ENCODE peak calls at places on chromosomes 3 and 15, in eight cellular contexts. One of them, this sample, is unnamed. For H3K36me3, the result is how much of the 10 kb centered on the place peaks cover.

GRCh38 chr3:39419697-39420293 is 13.3 kb downstream of the RPSA start:
- DNase-seq in aorta: no peak
- DNase-seq in gastrocnemius medialis: no peak
- DNase-seq in SJSA1: no peak
- DNase-seq in BJ: no peak
- DNase-seq in PC-3: no peak
- DNase-seq in CD4-positive, CD25-positive, alpha-beta regulatory T cell: no peak
- DNase-seq in neuronal stem cell: no peak
- DNase-seq in this sample: no peak

GRCh38 chr3:160278210-160278609 is 53.0 kb downstream of the C3orf80 start:
- DNase-seq in neuronal stem cell: no peak
- DNase-seq in CD4-positive, CD25-positive, alpha-beta regulatory T cell: no peak
- DNase-seq in PC-3: no peak
- DNase-seq in gastrocnemius medialis: no peak
- DNase-seq in BJ: no peak
- DNase-seq in aorta: no peak
- DNase-seq in SJSA1: no peak
- DNase-seq in this sample: no peak

GRCh38 chr3:64462203-64463120 is 225.3 kb downstream of the ADAMTS9 start:
- DNase-seq in neuronal stem cell: no peak
- DNase-seq in BJ: peak
- DNase-seq in gastrocnemius medialis: no peak
- DNase-seq in SJSA1: peak
- DNase-seq in PC-3: no peak
- DNase-seq in aorta: no peak
- DNase-seq in CD4-positive, CD25-positive, alpha-beta regulatory T cell: no peak
- DNase-seq in this sample: no peak

GRCh38 chr3:113495035-113495434 is 19.9 kb downstream of the SPICE1 start:
- DNase-seq in gastrocnemius medialis: no peak
- DNase-seq in aorta: no peak
- DNase-seq in CD4-positive, CD25-positive, alpha-beta regulatory T cell: peak
- DNase-seq in PC-3: peak
- DNase-seq in neuronal stem cell: no peak
- DNase-seq in BJ: no peak
- DNase-seq in SJSA1: peak
- DNase-seq in this sample: no peak

GRCh38 chr3:59820352-59820934 is 770.6 kb upstream of the CFAP20DC start:
- DNase-seq in PC-3: peak
- DNase-seq in gastrocnemius medialis: no peak
- DNase-seq in CD4-positive, CD25-positive, alpha-beta regulatory T cell: no peak
- DNase-seq in neuronal stem cell: no peak
- DNase-seq in aorta: no peak
- DNase-seq in SJSA1: peak
- DNase-seq in BJ: no peak
- DNase-seq in this sample: no peak

GRCh38 chr3:128081226-128081625 is 29.0 kb downstream of the SEC61A1 start:
- DNase-seq in gastrocnemius medialis: no peak
- DNase-seq in neuronal stem cell: no peak
- DNase-seq in BJ: no peak
- DNase-seq in aorta: no peak
- DNase-seq in PC-3: no peak
- DNase-seq in SJSA1: no peak
- DNase-seq in CD4-positive, CD25-positive, alpha-beta regulatory T cell: no peak
- DNase-seq in this sample: no peak

GRCh38 chr3:193711964-193712598 is 119.1 kb downstream of the OPA1 start:
- DNase-seq in aorta: no peak
- DNase-seq in BJ: no peak
- DNase-seq in SJSA1: no peak
- DNase-seq in CD4-positive, CD25-positive, alpha-beta regulatory T cell: no peak
- DNase-seq in neuronal stem cell: peak
- DNase-seq in PC-3: peak
- DNase-seq in gastrocnemius medialis: no peak
- DNase-seq in this sample: no peak

GRCh38 chr3:83740504-83740903 is 1218.3 kb upstream of the CADM2 start:
- DNase-seq in gastrocnemius medialis: no peak
- DNase-seq in CD4-positive, CD25-positive, alpha-beta regulatory T cell: no peak
- DNase-seq in aorta: no peak
- DNase-seq in neuronal stem cell: no peak
- DNase-seq in PC-3: no peak
- DNase-seq in BJ: no peak
- DNase-seq in SJSA1: no peak
- DNase-seq in this sample: no peak

GRCh38 chr15:31266712-31267111 is 59.9 kb upstream of the KLF13 start:
- DNase-seq in gastrocnemius medialis: no peak
- DNase-seq in SJSA1: no peak
- DNase-seq in aorta: no peak
- DNase-seq in PC-3: no peak
- DNase-seq in CD4-positive, CD25-positive, alpha-beta regulatory T cell: no peak
- DNase-seq in BJ: no peak
- DNase-seq in neuronal stem cell: no peak
- DNase-seq in this sample: no peak

GRCh38 chr15:68484696-68485400 is 52.9 kb upstream of the ITGA11 start:
- DNase-seq in PC-3: no peak
- DNase-seq in CD4-positive, CD25-positive, alpha-beta regulatory T cell: no peak
- DNase-seq in aorta: peak
- DNase-seq in BJ: peak
- DNase-seq in neuronal stem cell: no peak
- DNase-seq in SJSA1: peak
- DNase-seq in gastrocnemius medialis: no peak
- DNase-seq in this sample: no peak

GRCh38 chr3:64133272-64133671 is 92.0 kb downstream of the PRICKLE2 start:
- DNase-seq in gastrocnemius medialis: no peak
- DNase-seq in neuronal stem cell: no peak
- DNase-seq in BJ: no peak
- DNase-seq in PC-3: no peak
- DNase-seq in CD4-positive, CD25-positive, alpha-beta regulatory T cell: no peak
- DNase-seq in aorta: no peak
- DNase-seq in SJSA1: no peak
- DNase-seq in this sample: no peak

GRCh38 chr15:67762610-67763368 is 62.5 kb upstream of the SKOR1 start:
- DNase-seq in SJSA1: peak
- DNase-seq in aorta: no peak
- DNase-seq in CD4-positive, CD25-positive, alpha-beta regulatory T cell: no peak
- DNase-seq in BJ: peak
- DNase-seq in neuronal stem cell: no peak
- DNase-seq in PC-3: no peak
- DNase-seq in gastrocnemius medialis: no peak
- DNase-seq in this sample: no peak

GRCh38 chr15:48868549-48868948 is 9.4 kb upstream of the EID1 start:
- DNase-seq in CD4-positive, CD25-positive, alpha-beta regulatory T cell: no peak
- DNase-seq in BJ: peak
- DNase-seq in SJSA1: peak
- DNase-seq in gastrocnemius medialis: no peak
- DNase-seq in neuronal stem cell: no peak
- DNase-seq in aorta: no peak
- DNase-seq in PC-3: peak
- DNase-seq in this sample: no peak

GRCh38 chr15:81117136-81117535 is 16.9 kb upstream of the CFAP161 start:
- DNase-seq in BJ: no peak
- DNase-seq in PC-3: no peak
- DNase-seq in SJSA1: no peak
- DNase-seq in gastrocnemius medialis: no peak
- DNase-seq in neuronal stem cell: no peak
- DNase-seq in aorta: no peak
- DNase-seq in CD4-positive, CD25-positive, alpha-beta regulatory T cell: no peak
- DNase-seq in this sample: no peak

GRCh38 chr3:97232635-97233034 is 418.2 kb downstream of the EPHA6 start:
- DNase-seq in BJ: no peak
- DNase-seq in neuronal stem cell: no peak
- DNase-seq in CD4-positive, CD25-positive, alpha-beta regulatory T cell: no peak
- DNase-seq in SJSA1: peak
- DNase-seq in gastrocnemius medialis: no peak
- DNase-seq in aorta: no peak
- DNase-seq in PC-3: peak
- DNase-seq in this sample: no peak

GRCh38 chr15:57861805-57862586 is 155.5 kb downstream of the POLR2M start:
- DNase-seq in neuronal stem cell: no peak
- DNase-seq in CD4-positive, CD25-positive, alpha-beta regulatory T cell: no peak
- DNase-seq in gastrocnemius medialis: no peak
- DNase-seq in PC-3: peak
- DNase-seq in SJSA1: no peak
- DNase-seq in aorta: no peak
- DNase-seq in BJ: peak
- DNase-seq in this sample: no peak

GRCh38 chr15:74174216-74174965 is 881 bp downstream of the ISLR start:
- DNase-seq in BJ: no peak
- DNase-seq in PC-3: no peak
- DNase-seq in aorta: peak
- DNase-seq in SJSA1: no peak
- DNase-seq in CD4-positive, CD25-positive, alpha-beta regulatory T cell: no peak
- DNase-seq in gastrocnemius medialis: no peak
- DNase-seq in neuronal stem cell: no peak
- DNase-seq in this sample: peak

GRCh38 chr3:112789787-112790186 is 56.9 kb downstream of the CD200R1L start:
- DNase-seq in CD4-positive, CD25-positive, alpha-beta regulatory T cell: no peak
- DNase-seq in neuronal stem cell: no peak
- DNase-seq in BJ: no peak
- DNase-seq in SJSA1: no peak
- DNase-seq in aorta: no peak
- DNase-seq in PC-3: peak
- DNase-seq in gastrocnemius medialis: no peak
- DNase-seq in this sample: no peak

GRCh38 chr15:62301993-62302665 is 137.0 kb upstream of the C2CD4B start:
- DNase-seq in SJSA1: no peak
- DNase-seq in aorta: no peak
- DNase-seq in neuronal stem cell: no peak
- DNase-seq in BJ: no peak
- DNase-seq in gastrocnemius medialis: no peak
- DNase-seq in CD4-positive, CD25-positive, alpha-beta regulatory T cell: no peak
- DNase-seq in PC-3: no peak
- DNase-seq in this sample: no peak

GRCh38 chr3:129962600-129962999 is 11.9 kb upstream of the TRH start:
- DNase-seq in neuronal stem cell: no peak
- DNase-seq in aorta: no peak
- DNase-seq in SJSA1: no peak
- DNase-seq in PC-3: no peak
- DNase-seq in CD4-positive, CD25-positive, alpha-beta regulatory T cell: no peak
- DNase-seq in gastrocnemius medialis: no peak
- DNase-seq in BJ: no peak
- DNase-seq in this sample: no peak

GRCh38 chr3:23676093-23676492 is 129.7 kb upstream of the UBE2E1 start:
- DNase-seq in aorta: no peak
- DNase-seq in BJ: no peak
- DNase-seq in PC-3: peak
- DNase-seq in SJSA1: no peak
- DNase-seq in gastrocnemius medialis: no peak
- DNase-seq in CD4-positive, CD25-positive, alpha-beta regulatory T cell: no peak
- DNase-seq in neuronal stem cell: no peak
- DNase-seq in this sample: no peak

GRCh38 chr3:76990606-76991005 is 49.3 kb upstream of the ROBO2 start:
- DNase-seq in PC-3: no peak
- DNase-seq in SJSA1: no peak
- DNase-seq in neuronal stem cell: no peak
- DNase-seq in CD4-positive, CD25-positive, alpha-beta regulatory T cell: no peak
- DNase-seq in BJ: no peak
- DNase-seq in gastrocnemius medialis: no peak
- DNase-seq in aorta: no peak
- DNase-seq in this sample: peak

GRCh38 chr3:173943264-173943663 is 545.7 kb downstream of the NLGN1 start:
- DNase-seq in gastrocnemius medialis: no peak
- DNase-seq in BJ: no peak
- DNase-seq in CD4-positive, CD25-positive, alpha-beta regulatory T cell: no peak
- DNase-seq in neuronal stem cell: no peak
- DNase-seq in PC-3: no peak
- DNase-seq in aorta: no peak
- DNase-seq in SJSA1: no peak
- DNase-seq in this sample: no peak

GRCh38 chr3:173939319-173939718 is 541.8 kb downstream of the NLGN1 start:
- DNase-seq in SJSA1: no peak
- DNase-seq in aorta: no peak
- DNase-seq in BJ: no peak
- DNase-seq in neuronal stem cell: no peak
- DNase-seq in PC-3: no peak
- DNase-seq in CD4-positive, CD25-positive, alpha-beta regulatory T cell: no peak
- DNase-seq in gastrocnemius medialis: no peak
- DNase-seq in this sample: no peak

GRCh38 chr3:173945801-173946200 is 548.3 kb downstream of the NLGN1 start:
- DNase-seq in neuronal stem cell: no peak
- DNase-seq in gastrocnemius medialis: no peak
- DNase-seq in aorta: no peak
- DNase-seq in PC-3: no peak
- DNase-seq in CD4-positive, CD25-positive, alpha-beta regulatory T cell: no peak
- DNase-seq in BJ: no peak
- DNase-seq in SJSA1: no peak
- DNase-seq in this sample: no peak

GRCh38 chr3:173945081-173945652 is 547.6 kb downstream of the NLGN1 start:
- DNase-seq in gastrocnemius medialis: no peak
- DNase-seq in aorta: no peak
- DNase-seq in BJ: no peak
- DNase-seq in CD4-positive, CD25-positive, alpha-beta regulatory T cell: no peak
- DNase-seq in SJSA1: no peak
- DNase-seq in neuronal stem cell: no peak
- DNase-seq in PC-3: no peak
- DNase-seq in this sample: no peak
- H3K36me3 ChIP-seq in gastrocnemius medialis: under half
- H3K36me3 ChIP-seq in aorta: under half
- H3K36me3 ChIP-seq in BJ: under half
- H3K36me3 ChIP-seq in CD4-positive, CD25-positive, alpha-beta regulatory T cell: under half
- H3K36me3 ChIP-seq in SJSA1: under half
- H3K36me3 ChIP-seq in neuronal stem cell: under half
- H3K36me3 ChIP-seq in PC-3: under half
- H3K36me3 ChIP-seq in this sample: under half

GRCh38 chr3:124439586-124439985 is 290.7 kb upstream of the UMPS start:
- DNase-seq in PC-3: no peak
- DNase-seq in gastrocnemius medialis: no peak
- DNase-seq in CD4-positive, CD25-positive, alpha-beta regulatory T cell: no peak
- DNase-seq in BJ: no peak
- DNase-seq in neuronal stem cell: no peak
- DNase-seq in SJSA1: no peak
- DNase-seq in aorta: no peak
- DNase-seq in this sample: no peak
- H3K36me3 ChIP-seq in PC-3: under half
- H3K36me3 ChIP-seq in gastrocnemius medialis: under half
- H3K36me3 ChIP-seq in CD4-positive, CD25-positive, alpha-beta regulatory T cell: under half
- H3K36me3 ChIP-seq in BJ: under half
- H3K36me3 ChIP-seq in neuronal stem cell: under half
- H3K36me3 ChIP-seq in SJSA1: under half
- H3K36me3 ChIP-seq in aorta: under half
- H3K36me3 ChIP-seq in this sample: under half

GRCh38 chr3:121692010-121692699 is 31.5 kb upstream of the HCLS1 start:
- DNase-seq in CD4-positive, CD25-positive, alpha-beta regulatory T cell: no peak
- DNase-seq in BJ: no peak
- DNase-seq in aorta: no peak
- DNase-seq in gastrocnemius medialis: no peak
- DNase-seq in SJSA1: no peak
- DNase-seq in neuronal stem cell: no peak
- DNase-seq in PC-3: no peak
- DNase-seq in this sample: no peak
- H3K36me3 ChIP-seq in CD4-positive, CD25-positive, alpha-beta regulatory T cell: under half
- H3K36me3 ChIP-seq in BJ: under half
- H3K36me3 ChIP-seq in aorta: under half
- H3K36me3 ChIP-seq in gastrocnemius medialis: half or more
- H3K36me3 ChIP-seq in SJSA1: half or more
- H3K36me3 ChIP-seq in neuronal stem cell: half or more
- H3K36me3 ChIP-seq in PC-3: under half
- H3K36me3 ChIP-seq in this sample: under half

DNA sequence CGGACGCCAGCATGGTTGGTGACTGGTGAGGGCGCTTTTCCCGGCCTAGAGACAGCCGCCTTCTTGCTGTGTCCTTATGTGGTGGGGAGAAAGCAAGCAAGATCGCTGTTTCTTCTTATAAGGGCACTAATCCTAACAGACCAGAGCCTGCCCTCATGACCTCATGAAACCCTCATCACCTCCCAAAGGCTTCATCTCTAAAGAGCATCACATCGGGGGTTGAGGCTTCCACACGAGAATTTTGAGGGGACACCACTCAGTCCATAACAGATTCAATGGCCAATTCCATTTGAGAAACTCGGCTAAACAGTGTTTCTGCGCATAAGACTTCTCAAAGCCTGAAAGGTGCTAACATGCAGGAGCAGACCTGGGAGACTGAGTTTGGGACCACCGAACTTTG is 54.0 kb downstream of the VGLL4 start:
- DNase-seq in CD4-positive, CD25-positive, alpha-beta regulatory T cell: no peak
- DNase-seq in aorta: no peak
- DNase-seq in gastrocnemius medialis: no peak
- DNase-seq in BJ: no peak
- DNase-seq in SJSA1: no peak
- DNase-seq in PC-3: no peak
- DNase-seq in neuronal stem cell: no peak
- DNase-seq in this sample: no peak
- H3K36me3 ChIP-seq in CD4-positive, CD25-positive, alpha-beta regulatory T cell: under half
- H3K36me3 ChIP-seq in aorta: under half
- H3K36me3 ChIP-seq in gastrocnemius medialis: under half
- H3K36me3 ChIP-seq in BJ: under half
- H3K36me3 ChIP-seq in SJSA1: under half
- H3K36me3 ChIP-seq in PC-3: under half
- H3K36me3 ChIP-seq in neuronal stem cell: half or more
- H3K36me3 ChIP-seq in this sample: under half

This sample was measured in kidney.